ENCODE peak calls at places on chromosomes 16 and 17, in seven cellular contexts. One of them, this sample, is unnamed.

GRCh38 chr17:76080934-76081287 is 1.9 kb downstream of the ZACN start:
- DNase-seq in PC-9: no peak
- DNase-seq in NB4: no peak
- DNase-seq in A549: no peak
- DNase-seq in AG04449: no peak
- DNase-seq in mucosa of descending colon: no peak
- DNase-seq in neural progenitor cell: no peak
- DNase-seq in this sample: no peak

GRCh38 chr17:14813649-14814048 is 451.5 kb downstream of the PMP22 start:
- DNase-seq in PC-9: no peak
- DNase-seq in NB4: peak
- DNase-seq in A549: peak
- DNase-seq in AG04449: no peak
- DNase-seq in mucosa of descending colon: peak
- DNase-seq in neural progenitor cell: peak
- DNase-seq in this sample: no peak

GRCh38 chr16:89651584-89651983 is 5.9 kb downstream of the CHMP1A start:
- DNase-seq in PC-9: no peak
- DNase-seq in NB4: no peak
- DNase-seq in A549: no peak
- DNase-seq in AG04449: no peak
- DNase-seq in mucosa of descending colon: no peak
- DNase-seq in neural progenitor cell: no peak
- DNase-seq in this sample: no peak

GRCh38 chr16:70480127-70481105 is 26.0 kb downstream of the FCSK start:
- DNase-seq in PC-9: no peak
- DNase-seq in NB4: no peak
- DNase-seq in A549: no peak
- DNase-seq in AG04449: no peak
- DNase-seq in mucosa of descending colon: peak
- DNase-seq in neural progenitor cell: no peak
- DNase-seq in this sample: no peak

GRCh38 chr16:69839798-69840409 is 77.8 kb downstream of the WWP2 start:
- DNase-seq in PC-9: no peak
- DNase-seq in NB4: no peak
- DNase-seq in A549: no peak
- DNase-seq in AG04449: no peak
- DNase-seq in mucosa of descending colon: peak
- DNase-seq in neural progenitor cell: no peak
- DNase-seq in this sample: no peak

GRCh38 chr16:11078812-11079459 is 134.6 kb downstream of the CLEC16A start:
- DNase-seq in PC-9: no peak
- DNase-seq in NB4: no peak
- DNase-seq in A549: no peak
- DNase-seq in AG04449: peak
- DNase-seq in mucosa of descending colon: peak
- DNase-seq in neural progenitor cell: no peak
- DNase-seq in this sample: peak

GRCh38 chr17:19613979-19614378 is 34.6 kb upstream of the ALDH3A2 start:
- DNase-seq in PC-9: no peak
- DNase-seq in NB4: no peak
- DNase-seq in A549: no peak
- DNase-seq in AG04449: no peak
- DNase-seq in mucosa of descending colon: no peak
- DNase-seq in neural progenitor cell: no peak
- DNase-seq in this sample: no peak

GRCh38 chr16:67872631-67873434 is at the start of gene EDC4:
- DNase-seq in PC-9: peak
- DNase-seq in NB4: peak
- DNase-seq in A549: peak
- DNase-seq in AG04449: peak
- DNase-seq in mucosa of descending colon: peak
- DNase-seq in neural progenitor cell: peak
- DNase-seq in this sample: peak

GRCh38 chr16:85227924-85228462 is 115.7 kb upstream of the CIBAR2 start:
- DNase-seq in PC-9: no peak
- DNase-seq in NB4: peak
- DNase-seq in A549: no peak
- DNase-seq in AG04449: no peak
- DNase-seq in mucosa of descending colon: no peak
- DNase-seq in neural progenitor cell: peak
- DNase-seq in this sample: peak

GRCh38 chr16:1183235-1183907 is 30.5 kb downstream of the CACNA1H start:
- DNase-seq in PC-9: no peak
- DNase-seq in NB4: no peak
- DNase-seq in A549: peak
- DNase-seq in AG04449: no peak
- DNase-seq in mucosa of descending colon: peak
- DNase-seq in neural progenitor cell: peak
- DNase-seq in this sample: no peak

GRCh38 chr17:78240012-78240655 is 8.7 kb downstream of the TMEM235 start:
- DNase-seq in PC-9: no peak
- DNase-seq in NB4: no peak
- DNase-seq in A549: no peak
- DNase-seq in AG04449: no peak
- DNase-seq in mucosa of descending colon: no peak
- DNase-seq in neural progenitor cell: no peak
- DNase-seq in this sample: no peak

GRCh38 chr17:61970030-61970429 is 42.2 kb upstream of the INTS2 start:
- DNase-seq in PC-9: no peak
- DNase-seq in NB4: peak
- DNase-seq in A549: no peak
- DNase-seq in AG04449: no peak
- DNase-seq in mucosa of descending colon: no peak
- DNase-seq in neural progenitor cell: no peak
- DNase-seq in this sample: no peak

GRCh38 chr17:39757931-39758873 is 20.5 kb downstream of the GRB7 start:
- DNase-seq in PC-9: no peak
- DNase-seq in NB4: peak
- DNase-seq in A549: no peak
- DNase-seq in AG04449: no peak
- DNase-seq in mucosa of descending colon: no peak
- DNase-seq in neural progenitor cell: no peak
- DNase-seq in this sample: no peak

GRCh38 chr17:38794221-38794620 is 5.1 kb downstream of the PIP4K2B start:
- DNase-seq in PC-9: no peak
- DNase-seq in NB4: no peak
- DNase-seq in A549: no peak
- DNase-seq in AG04449: no peak
- DNase-seq in mucosa of descending colon: no peak
- DNase-seq in neural progenitor cell: no peak
- DNase-seq in this sample: no peak

GRCh38 chr17:42843358-42843934 is 934 bp upstream of the AOC2 start:
- DNase-seq in PC-9: peak
- DNase-seq in NB4: peak
- DNase-seq in A549: peak
- DNase-seq in AG04449: no peak
- DNase-seq in mucosa of descending colon: peak
- DNase-seq in neural progenitor cell: peak
- DNase-seq in this sample: peak

GRCh38 chr16:86953631-86954465 is 363.3 kb downstream of the C16orf95 start:
- DNase-seq in PC-9: no peak
- DNase-seq in NB4: no peak
- DNase-seq in A549: no peak
- DNase-seq in AG04449: no peak
- DNase-seq in mucosa of descending colon: no peak
- DNase-seq in neural progenitor cell: peak
- DNase-seq in this sample: no peak

GRCh38 chr16:14003119-14003570 is 68.0 kb upstream of the MRTFB start:
- DNase-seq in PC-9: peak
- DNase-seq in NB4: peak
- DNase-seq in A549: no peak
- DNase-seq in AG04449: no peak
- DNase-seq in mucosa of descending colon: peak
- DNase-seq in neural progenitor cell: peak
- DNase-seq in this sample: peak

GRCh38 chr16:49858200-49859129 is 2.6 kb upstream of the ZNF423 start:
- DNase-seq in PC-9: no peak
- DNase-seq in NB4: peak
- DNase-seq in A549: peak
- DNase-seq in AG04449: no peak
- DNase-seq in mucosa of descending colon: peak
- DNase-seq in neural progenitor cell: peak
- DNase-seq in this sample: no peak

GRCh38 chr17:28578246-28579195 is 1.8 kb upstream of the ALDOC start:
- DNase-seq in PC-9: no peak
- DNase-seq in NB4: no peak
- DNase-seq in A549: no peak
- DNase-seq in AG04449: no peak
- DNase-seq in mucosa of descending colon: no peak
- DNase-seq in neural progenitor cell: no peak
- DNase-seq in this sample: no peak

GRCh38 chr17:78640700-78641099 is 63.5 kb upstream of the DNAH17 start:
- DNase-seq in PC-9: no peak
- DNase-seq in NB4: no peak
- DNase-seq in A549: no peak
- DNase-seq in AG04449: no peak
- DNase-seq in mucosa of descending colon: no peak
- DNase-seq in neural progenitor cell: no peak
- DNase-seq in this sample: no peak

GRCh38 chr17:63171428-63172205 is 205.6 kb downstream of the TANC2 start:
- DNase-seq in PC-9: no peak
- DNase-seq in NB4: no peak
- DNase-seq in A549: no peak
- DNase-seq in AG04449: no peak
- DNase-seq in mucosa of descending colon: no peak
- DNase-seq in neural progenitor cell: no peak
- DNase-seq in this sample: peak

GRCh38 chr16:66409156-66409555 is 17.9 kb upstream of the BEAN1 start:
- DNase-seq in PC-9: peak
- DNase-seq in NB4: no peak
- DNase-seq in A549: no peak
- DNase-seq in AG04449: no peak
- DNase-seq in mucosa of descending colon: no peak
- DNase-seq in neural progenitor cell: no peak
- DNase-seq in this sample: peak

GRCh38 chr16:82395212-82395611 is 225.2 kb upstream of the MPHOSPH6 start:
- DNase-seq in PC-9: no peak
- DNase-seq in NB4: no peak
- DNase-seq in A549: no peak
- DNase-seq in AG04449: no peak
- DNase-seq in mucosa of descending colon: no peak
- DNase-seq in neural progenitor cell: no peak
- DNase-seq in this sample: no peak

GRCh38 chr16:56470232-56470631 is 18.9 kb downstream of the OGFOD1 start:
- DNase-seq in PC-9: peak
- DNase-seq in NB4: no peak
- DNase-seq in A549: no peak
- DNase-seq in AG04449: no peak
- DNase-seq in mucosa of descending colon: no peak
- DNase-seq in neural progenitor cell: no peak
- DNase-seq in this sample: no peak

GRCh38 chr17:67377727-67378443 is 804 bp downstream of the PITPNC1 start:
- DNase-seq in PC-9: no peak
- DNase-seq in NB4: peak
- DNase-seq in A549: peak
- DNase-seq in AG04449: no peak
- DNase-seq in mucosa of descending colon: peak
- DNase-seq in neural progenitor cell: peak
- DNase-seq in this sample: no peak
- TF ChIP-seq CTCF in PC-9: no peak
- TF ChIP-seq CTCF in NB4: peak
- TF ChIP-seq CTCF in A549: peak
- TF ChIP-seq CTCF in AG04449: peak
- TF ChIP-seq CTCF in mucosa of descending colon: no peak
- TF ChIP-seq CTCF in neural progenitor cell: peak
- TF ChIP-seq CTCF in this sample: peak

DNA sequence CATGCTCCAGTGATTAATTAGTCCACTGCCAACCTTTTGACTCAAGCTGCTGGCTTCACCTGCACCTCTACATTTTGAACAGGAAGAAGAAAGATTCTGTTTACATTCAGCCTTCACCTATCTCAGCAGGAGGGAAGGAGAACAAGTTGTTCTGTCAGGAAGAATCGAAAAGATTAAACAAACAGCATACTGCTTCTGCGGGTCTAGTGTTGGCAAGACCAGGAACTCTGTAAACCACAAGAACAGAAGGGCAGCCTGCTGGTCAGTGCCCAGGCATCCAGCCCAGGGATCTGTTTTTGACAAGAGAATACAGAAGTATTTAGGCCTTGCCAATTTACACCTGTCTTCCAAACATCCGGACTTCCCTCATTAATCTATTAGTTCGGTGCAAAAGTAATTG is 189.7 kb downstream of the CHD9NB start:
- DNase-seq in PC-9: no peak
- DNase-seq in NB4: no peak
- DNase-seq in A549: no peak
- DNase-seq in AG04449: no peak
- DNase-seq in mucosa of descending colon: no peak
- DNase-seq in neural progenitor cell: no peak
- DNase-seq in this sample: no peak
- TF ChIP-seq CTCF in PC-9: no peak
- TF ChIP-seq CTCF in NB4: no peak
- TF ChIP-seq CTCF in A549: no peak
- TF ChIP-seq CTCF in AG04449: no peak
- TF ChIP-seq CTCF in mucosa of descending colon: no peak
- TF ChIP-seq CTCF in neural progenitor cell: no peak
- TF ChIP-seq CTCF in this sample: no peak

GRCh38 chr17:2474371-2474770 is 37.3 kb downstream of the METTL16 start:
- DNase-seq in PC-9: no peak
- DNase-seq in NB4: no peak
- DNase-seq in A549: no peak
- DNase-seq in AG04449: no peak
- DNase-seq in mucosa of descending colon: no peak
- DNase-seq in neural progenitor cell: no peak
- DNase-seq in this sample: no peak
- TF ChIP-seq CTCF in PC-9: no peak
- TF ChIP-seq CTCF in NB4: no peak
- TF ChIP-seq CTCF in A549: no peak
- TF ChIP-seq CTCF in AG04449: no peak
- TF ChIP-seq CTCF in mucosa of descending colon: no peak
- TF ChIP-seq CTCF in neural progenitor cell: no peak
- TF ChIP-seq CTCF in this sample: peak

GRCh38 chr17:67624886-67625656 is 92.7 kb upstream of the NOL11 start:
- DNase-seq in PC-9: no peak
- DNase-seq in NB4: no peak
- DNase-seq in A549: no peak
- DNase-seq in AG04449: no peak
- DNase-seq in mucosa of descending colon: no peak
- DNase-seq in neural progenitor cell: no peak
- DNase-seq in this sample: no peak

GRCh38 chr17:67629963-67630320 is 87.8 kb upstream of the NOL11 start:
- DNase-seq in PC-9: no peak
- DNase-seq in NB4: peak
- DNase-seq in A549: peak
- DNase-seq in AG04449: peak
- DNase-seq in mucosa of descending colon: peak
- DNase-seq in neural progenitor cell: peak
- DNase-seq in this sample: peak

GRCh38 chr17:67623767-67624166 is 94.0 kb upstream of the NOL11 start:
- DNase-seq in PC-9: no peak
- DNase-seq in NB4: no peak
- DNase-seq in A549: no peak
- DNase-seq in AG04449: no peak
- DNase-seq in mucosa of descending colon: no peak
- DNase-seq in neural progenitor cell: no peak
- DNase-seq in this sample: no peak

GRCh38 chr17:67625971-67626370 is 91.8 kb upstream of the NOL11 start:
- DNase-seq in PC-9: no peak
- DNase-seq in NB4: no peak
- DNase-seq in A549: no peak
- DNase-seq in AG04449: no peak
- DNase-seq in mucosa of descending colon: no peak
- DNase-seq in neural progenitor cell: no peak
- DNase-seq in this sample: no peak

GRCh38 chr17:67628580-67629013 is 89.1 kb upstream of the NOL11 start:
- DNase-seq in PC-9: no peak
- DNase-seq in NB4: peak
- DNase-seq in A549: peak
- DNase-seq in AG04449: no peak
- DNase-seq in mucosa of descending colon: no peak
- DNase-seq in neural progenitor cell: peak
- DNase-seq in this sample: no peak
- TF ChIP-seq CTCF in PC-9: peak
- TF ChIP-seq CTCF in NB4: peak
- TF ChIP-seq CTCF in A549: no peak
- TF ChIP-seq CTCF in AG04449: no peak
- TF ChIP-seq CTCF in mucosa of descending colon: no peak
- TF ChIP-seq CTCF in neural progenitor cell: peak
- TF ChIP-seq CTCF in this sample: peak

This sample was measured in HFFc6.